ENCODE peak calls at places on chromosome 14, in six cellular contexts. One of them, this sample, is unnamed.

GRCh38 chr14:92625213-92625612 is 111.6 kb downstream of the RIN3 start:
- DNase-seq in neuronal stem cell: no peak
- DNase-seq in trophoblast cell: peak; percentile 47
- DNase-seq in mesenchymal stem cell: peak; percentile 89
- DNase-seq in H1: no peak
- DNase-seq in H9: no peak
- DNase-seq in this sample: peak; percentile 96

GRCh38 chr14:24943024-24943423 is 106.9 kb downstream of the STXBP6 start:
- DNase-seq in H1: peak; percentile 36
- DNase-seq in mesenchymal stem cell: no peak
- DNase-seq in trophoblast cell: no peak
- DNase-seq in neuronal stem cell: no peak
- DNase-seq in H9: peak; percentile 90
- DNase-seq in this sample: no peak

GRCh38 chr14:32657081-32657480 is 281.6 kb upstream of the NPAS3 start:
- DNase-seq in trophoblast cell: peak; percentile 45
- DNase-seq in H1: no peak
- DNase-seq in neuronal stem cell: no peak
- DNase-seq in mesenchymal stem cell: peak; percentile 88
- DNase-seq in H9: no peak
- DNase-seq in this sample: peak; percentile 61

GRCh38 chr14:102544034-102544744 is 34.6 kb upstream of the ANKRD9 start:
- DNase-seq in H1: no peak
- DNase-seq in mesenchymal stem cell: no peak
- DNase-seq in neuronal stem cell: no peak
- DNase-seq in trophoblast cell: peak; percentile 84
- DNase-seq in H9: peak; percentile 53
- DNase-seq in this sample: no peak

GRCh38 chr14:66405158-66405557 is 81.0 kb upstream of the CCDC196 start:
- DNase-seq in H9: peak; percentile 36
- DNase-seq in H1: no peak
- DNase-seq in trophoblast cell: no peak
- DNase-seq in mesenchymal stem cell: no peak
- DNase-seq in neuronal stem cell: no peak
- DNase-seq in this sample: peak; percentile 1

GRCh38 chr14:36271939-36272907 is 48.2 kb downstream of the MBIP start:
- DNase-seq in H1: no peak
- DNase-seq in mesenchymal stem cell: no peak
- DNase-seq in H9: no peak
- DNase-seq in trophoblast cell: no peak
- DNase-seq in neuronal stem cell: no peak
- DNase-seq in this sample: peak; percentile 5

GRCh38 chr14:67411820-67412421 is at the start of gene PLEK2:
- DNase-seq in neuronal stem cell: no peak
- DNase-seq in H1: no peak
- DNase-seq in mesenchymal stem cell: no peak
- DNase-seq in H9: no peak
- DNase-seq in trophoblast cell: peak; percentile 36
- DNase-seq in this sample: no peak

GRCh38 chr14:89617471-89618291 is 200.6 kb upstream of the FOXN3 start:
- DNase-seq in H9: no peak
- DNase-seq in trophoblast cell: peak; percentile 67
- DNase-seq in H1: no peak
- DNase-seq in mesenchymal stem cell: peak; percentile 74
- DNase-seq in neuronal stem cell: peak; percentile 26
- DNase-seq in this sample: peak; percentile 77

GRCh38 chr14:37599527-37600368 is 4.3 kb downstream of the TTC6 start:
- DNase-seq in trophoblast cell: no peak
- DNase-seq in mesenchymal stem cell: peak; percentile 21
- DNase-seq in neuronal stem cell: no peak
- DNase-seq in H1: no peak
- DNase-seq in H9: peak; percentile 67
- DNase-seq in this sample: no peak

GRCh38 chr14:96042218-96042930 is 3.2 kb downstream of the C14orf132 start:
- DNase-seq in H1: no peak
- DNase-seq in mesenchymal stem cell: peak; percentile 20
- DNase-seq in neuronal stem cell: no peak
- DNase-seq in trophoblast cell: no peak
- DNase-seq in H9: no peak
- DNase-seq in this sample: peak; percentile 69

GRCh38 chr14:66087231-66087630 is 398.9 kb upstream of the CCDC196 start:
- DNase-seq in H9: no peak
- DNase-seq in neuronal stem cell: no peak
- DNase-seq in H1: no peak
- DNase-seq in trophoblast cell: peak; percentile 54
- DNase-seq in mesenchymal stem cell: peak; percentile 36
- DNase-seq in this sample: no peak

GRCh38 chr14:61042220-61042619 is 61.2 kb downstream of the SLC38A6 start:
- DNase-seq in H9: no peak
- DNase-seq in H1: no peak
- DNase-seq in trophoblast cell: no peak
- DNase-seq in neuronal stem cell: no peak
- DNase-seq in mesenchymal stem cell: no peak
- DNase-seq in this sample: no peak

GRCh38 chr14:35553808-35554207 is 19.8 kb downstream of the INSM2 start:
- DNase-seq in H1: no peak
- DNase-seq in mesenchymal stem cell: peak; percentile 26
- DNase-seq in trophoblast cell: peak; percentile 55
- DNase-seq in neuronal stem cell: no peak
- DNase-seq in H9: no peak
- DNase-seq in this sample: peak; percentile 73

GRCh38 chr14:50667491-50668007 is 557 bp downstream of the SAV1 start:
- DNase-seq in neuronal stem cell: peak; percentile 18
- DNase-seq in trophoblast cell: peak; percentile 55
- DNase-seq in H1: no peak
- DNase-seq in H9: peak; percentile 58
- DNase-seq in mesenchymal stem cell: no peak
- DNase-seq in this sample: no peak

GRCh38 chr14:105908006-105908405 is 381.6 kb downstream of the TMEM121 start:
- DNase-seq in mesenchymal stem cell: no peak
- DNase-seq in trophoblast cell: no peak
- DNase-seq in neuronal stem cell: no peak
- DNase-seq in H1: no peak
- DNase-seq in H9: no peak
- DNase-seq in this sample: no peak

GRCh38 chr14:105910426-105910825 is 384.0 kb downstream of the TMEM121 start:
- DNase-seq in trophoblast cell: no peak
- DNase-seq in neuronal stem cell: no peak
- DNase-seq in H9: no peak
- DNase-seq in H1: no peak
- DNase-seq in mesenchymal stem cell: no peak
- DNase-seq in this sample: no peak

GRCh38 chr14:105907276-105907675 is 380.9 kb downstream of the TMEM121 start:
- DNase-seq in trophoblast cell: no peak
- DNase-seq in H9: no peak
- DNase-seq in mesenchymal stem cell: no peak
- DNase-seq in neuronal stem cell: no peak
- DNase-seq in H1: no peak
- DNase-seq in this sample: no peak

GRCh38 chr14:105909046-105909827 is 382.9 kb downstream of the TMEM121 start:
- DNase-seq in trophoblast cell: no peak
- DNase-seq in neuronal stem cell: no peak
- DNase-seq in H9: no peak
- DNase-seq in H1: no peak
- DNase-seq in mesenchymal stem cell: no peak
- DNase-seq in this sample: no peak

GRCh38 chr14:105908481-105908911 is 382.1 kb downstream of the TMEM121 start:
- DNase-seq in H9: no peak
- DNase-seq in mesenchymal stem cell: no peak
- DNase-seq in neuronal stem cell: no peak
- DNase-seq in trophoblast cell: no peak
- DNase-seq in H1: no peak
- DNase-seq in this sample: no peak
- H3K9me3 ChIP-seq in H9: peaks cover 82% of the 10 kb centered on the region
- H3K9me3 ChIP-seq in mesenchymal stem cell: no peaks in the 10 kb centered on the region
- H3K9me3 ChIP-seq in neuronal stem cell: peaks cover 46% of the 10 kb centered on the region
- H3K9me3 ChIP-seq in trophoblast cell: peaks cover 80% of the 10 kb centered on the region
- H3K9me3 ChIP-seq in H1: peaks cover 57% of the 10 kb centered on the region
- H3K9me3 ChIP-seq in this sample: peaks cover 36% of the 10 kb centered on the region

DNA sequence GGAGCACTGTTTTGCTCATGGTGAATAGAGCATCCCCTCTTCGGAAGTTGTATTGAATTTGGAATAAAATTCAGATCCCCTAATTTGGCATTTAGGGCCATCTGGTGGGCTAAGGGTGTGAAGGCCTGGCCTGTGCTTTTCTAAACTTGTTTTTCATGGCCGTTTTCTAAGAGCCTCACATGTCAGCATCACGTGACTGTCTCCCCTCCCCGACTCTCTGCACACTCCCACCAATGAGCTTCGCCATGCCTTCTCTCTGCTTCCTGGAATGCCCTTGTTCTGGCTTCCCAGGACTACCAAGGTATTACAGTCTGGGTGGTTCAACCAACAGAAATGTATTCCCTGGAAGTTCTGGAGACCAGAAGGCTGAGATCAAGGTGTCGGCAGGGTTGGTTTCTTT is 85.3 kb downstream of the PRIMA1 start:
- DNase-seq in trophoblast cell: no peak
- DNase-seq in H9: no peak
- DNase-seq in neuronal stem cell: no peak
- DNase-seq in mesenchymal stem cell: no peak
- DNase-seq in H1: no peak
- DNase-seq in this sample: no peak
- H3K23ac ChIP-seq in trophoblast cell: no peak overlapping the region
- H3K23ac ChIP-seq in H9: no peak overlapping the region
- H3K23ac ChIP-seq in neuronal stem cell: no peak overlapping the region
- H3K23ac ChIP-seq in mesenchymal stem cell: no peak overlapping the region
- H3K23ac ChIP-seq in H1: no peak overlapping the region
- H3K23ac ChIP-seq in this sample: no peak overlapping the region

DNA sequence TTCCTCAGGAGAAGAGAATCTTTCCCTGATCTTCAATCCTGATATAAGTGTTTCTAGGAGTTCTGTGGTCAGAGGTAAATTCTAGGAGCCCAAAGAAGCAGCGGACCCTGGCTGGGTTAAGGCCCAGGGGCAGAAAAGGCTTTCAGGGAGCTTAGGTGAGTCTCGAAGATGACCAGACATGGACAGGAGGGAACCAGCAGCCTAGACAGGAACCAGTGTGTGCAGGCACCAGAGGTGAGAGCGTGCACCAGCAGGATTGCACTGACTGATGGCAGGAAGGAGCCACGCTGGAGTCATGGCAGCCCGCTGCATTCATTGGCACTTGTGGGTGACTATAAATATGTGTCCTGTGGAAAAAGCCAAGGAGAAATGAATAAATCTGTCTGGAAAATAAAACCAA is 489.9 kb downstream of the BCL11B start:
- DNase-seq in H9: no peak
- DNase-seq in mesenchymal stem cell: no peak
- DNase-seq in trophoblast cell: no peak
- DNase-seq in neuronal stem cell: no peak
- DNase-seq in H1: no peak
- DNase-seq in this sample: no peak
- H3K9me3 ChIP-seq in H9: no peaks in the 10 kb centered on the region
- H3K9me3 ChIP-seq in mesenchymal stem cell: peaks cover 38% of the 10 kb centered on the region
- H3K9me3 ChIP-seq in trophoblast cell: no peaks in the 10 kb centered on the region
- H3K9me3 ChIP-seq in neuronal stem cell: no peaks in the 10 kb centered on the region
- H3K9me3 ChIP-seq in H1: no peaks in the 10 kb centered on the region
- H3K9me3 ChIP-seq in this sample: peaks cover 25% of the 10 kb centered on the region

GRCh38 chr14:20682435-20683124 is 1.8 kb upstream of the RNASE4 start:
- DNase-seq in neuronal stem cell: peak; percentile 82
- DNase-seq in H1: no peak
- DNase-seq in mesenchymal stem cell: peak; percentile 97
- DNase-seq in trophoblast cell: peak; percentile 92
- DNase-seq in H9: peak; percentile 84
- DNase-seq in this sample: peak; percentile 92

GRCh38 chr14:20683125-20683895 is 1.1 kb upstream of the RNASE4 start:
- DNase-seq in mesenchymal stem cell: peak; percentile 93
- DNase-seq in trophoblast cell: peak; percentile 89
- DNase-seq in H1: peak; percentile 93
- DNase-seq in H9: peak; percentile 87
- DNase-seq in neuronal stem cell: peak; percentile 89
- DNase-seq in this sample: peak; percentile 94

GRCh38 chr14:20686386-20687143 is 2.0 kb upstream of the ANG start:
- DNase-seq in trophoblast cell: no peak
- DNase-seq in H9: no peak
- DNase-seq in H1: no peak
- DNase-seq in mesenchymal stem cell: no peak
- DNase-seq in neuronal stem cell: no peak
- DNase-seq in this sample: no peak

GRCh38 chr14:20683896-20684661 is at the start of gene RNASE4:
- DNase-seq in H9: peak; percentile 80
- DNase-seq in H1: no peak
- DNase-seq in neuronal stem cell: peak; percentile 66
- DNase-seq in trophoblast cell: peak; percentile 91
- DNase-seq in mesenchymal stem cell: peak; percentile 93
- DNase-seq in this sample: peak; percentile 93

DNA sequence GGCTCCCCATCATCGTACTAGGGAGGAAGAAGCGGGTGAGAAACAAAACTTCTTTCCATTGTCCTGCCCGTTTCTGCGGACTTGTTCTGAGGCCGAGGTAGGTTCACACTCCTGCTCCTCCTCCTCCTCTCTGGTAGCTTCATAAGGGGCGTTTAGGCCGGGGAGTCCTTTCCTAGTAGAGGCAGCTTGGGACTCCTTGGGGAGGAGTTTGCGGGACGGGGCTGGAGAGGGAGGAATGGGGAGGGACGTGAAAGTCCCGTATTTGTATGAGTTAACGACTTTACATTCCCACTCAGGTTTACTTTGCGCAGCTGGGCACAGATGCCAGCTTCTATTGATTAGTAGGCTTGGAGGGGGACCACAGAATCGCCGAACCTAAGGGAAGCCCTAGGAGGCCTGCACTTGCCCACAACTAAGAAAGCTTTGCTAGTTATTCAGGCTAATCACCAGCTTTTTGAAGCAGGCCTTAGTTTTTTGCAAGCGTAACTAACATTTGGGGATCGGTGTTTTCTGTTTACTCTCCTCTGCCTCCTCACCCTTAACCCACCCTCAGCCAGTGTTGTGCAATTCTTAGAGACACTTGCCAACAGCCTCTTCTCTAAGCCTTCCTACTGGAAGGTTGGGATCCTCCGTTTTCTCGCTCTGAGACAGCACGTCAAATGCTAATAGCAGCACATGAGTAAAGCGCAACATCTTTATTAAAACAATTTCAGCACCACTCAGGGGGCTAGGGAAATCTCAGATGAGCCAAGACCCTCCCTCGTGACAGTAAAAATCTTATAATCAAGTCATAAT is 499 bp downstream of the RNASE4 start:
- DNase-seq in mesenchymal stem cell: peak; percentile 70
- DNase-seq in H9: peak; percentile 68
- DNase-seq in neuronal stem cell: no peak
- DNase-seq in trophoblast cell: peak; percentile 52
- DNase-seq in H1: no peak
- DNase-seq in this sample: peak; percentile 43
- H3K23ac ChIP-seq in mesenchymal stem cell: no peak overlapping the region
- H3K23ac ChIP-seq in H9: no peak overlapping the region
- H3K23ac ChIP-seq in neuronal stem cell: no peak overlapping the region
- H3K23ac ChIP-seq in trophoblast cell: no peak overlapping the region
- H3K23ac ChIP-seq in H1: no peak overlapping the region
- H3K23ac ChIP-seq in this sample: peak overlapping the region; percentile 76

DNA sequence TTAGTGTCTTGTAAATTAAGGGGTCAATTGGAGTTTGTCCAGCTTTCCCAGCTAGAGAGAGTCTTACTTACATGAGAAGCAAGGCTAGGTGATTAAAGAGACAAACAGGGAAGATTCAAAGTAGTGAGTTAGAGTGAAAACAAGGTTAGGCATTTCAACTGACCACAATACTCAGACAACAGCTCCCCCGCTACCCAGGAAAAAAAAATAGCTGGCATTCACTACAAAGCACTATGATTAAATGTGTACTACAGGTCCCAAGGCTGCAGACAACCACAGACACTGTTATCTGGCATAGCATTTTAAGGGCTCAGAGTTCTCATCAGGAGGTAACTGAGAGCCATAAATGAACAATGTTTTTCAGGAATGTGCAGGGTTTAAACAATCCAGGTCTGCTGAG is 680.9 kb downstream of the TMEM121 start:
- DNase-seq in neuronal stem cell: no peak
- DNase-seq in mesenchymal stem cell: no peak
- DNase-seq in H1: no peak
- DNase-seq in H9: no peak
- DNase-seq in trophoblast cell: peak; percentile 2
- DNase-seq in this sample: no peak
- H3K9me3 ChIP-seq in neuronal stem cell: peaks cover 35% of the 10 kb centered on the region
- H3K9me3 ChIP-seq in mesenchymal stem cell: no peaks in the 10 kb centered on the region
- H3K9me3 ChIP-seq in H1: peaks cover 65% of the 10 kb centered on the region
- H3K9me3 ChIP-seq in H9: peaks cover 99% of the 10 kb centered on the region
- H3K9me3 ChIP-seq in trophoblast cell: peaks cover 30% of the 10 kb centered on the region
- H3K9me3 ChIP-seq in this sample: peaks cover 37% of the 10 kb centered on the region